ENCODE peak calls at places on chromosomes 16 and 17, in five cellular contexts. I is B cell; J is A172; O is stimulated activated CD4-positive, alpha-beta T cell treated with anti-CD3 and anti-CD28 coated beads, Interleukin-15, amount 100 ng/mL, for 1 hour; E is tibial nerve. S is an unnamed sample.

GRCh38 chr16:72621651-72622050 is 426.3 kb downstream of the ZFHX3 start:
- DNase-seq in I (no peak), J (no peak), O (no peak), E (no peak), S (no peak)

GRCh38 chr16:49638696-49639629 is 216.9 kb downstream of the ZNF423 start:
- DNase-seq in I (no peak), J (no peak), O (no peak), E (no peak), S (no peak)

GRCh38 chr17:58969156-58969555 is 137.5 kb downstream of the TRIM37 start:
- DNase-seq in I (no peak), J (no peak), O (no peak), E (no peak), S (no peak)

GRCh38 chr16:84599528-84600202 is 18.2 kb downstream of the COTL1 start:
- DNase-seq in I (no peak), J (peak; percentile 78), O (peak; percentile 56), E (no peak), S (peak; percentile 4)

GRCh38 chr16:67163903-67164558 is 514 bp upstream of the HSF4 start:
- DNase-seq in I (peak; percentile 44), J (no peak), O (no peak), E (no peak), S (no peak)

GRCh38 chr17:28901866-28902818 is 737 bp downstream of the DHRS13 start:
- DNase-seq in I (no peak), J (no peak), O (peak; percentile 47), E (no peak), S (peak; percentile 19)

GRCh38 chr16:10629592-10629963 is 49.2 kb upstream of the EMP2 start:
- DNase-seq in I (no peak), J (no peak), O (no peak), E (no peak), S (no peak)

GRCh38 chr17:3474212-3474611 is 1.6 kb upstream of the ASPA start:
- DNase-seq in I (no peak), J (no peak), O (no peak), E (no peak), S (peak; percentile 45)

GRCh38 chr16:78210305-78210704 is 110.9 kb downstream of the WWOX start:
- DNase-seq in I (no peak), J (peak; percentile 8), O (no peak), E (no peak), S (no peak)

GRCh38 chr17:37555386-37555785 is 53.8 kb downstream of the SYNRG start:
- DNase-seq in I (no peak), J (no peak), O (no peak), E (no peak), S (no peak)

GRCh38 chr17:68821860-68822693 is 133.1 kb downstream of the ABCA8 start:
- DNase-seq in I (no peak), J (peak; percentile 93), O (no peak), E (no peak), S (no peak)

GRCh38 chr16:74774223-74775139 is at the start of gene FA2H:
- DNase-seq in I (peak; percentile 93), J (peak; percentile 55), O (peak; percentile 46), E (no peak), S (peak; percentile 19)

GRCh38 chr17:29210879-29211278 is 30.7 kb upstream of the MYO18A start:
- DNase-seq in I (no peak), J (no peak), O (no peak), E (no peak), S (no peak)

GRCh38 chr17:78537217-78537860 is 39.9 kb downstream of the DNAH17 start:
- DNase-seq in I (no peak), J (no peak), O (no peak), E (no peak), S (no peak)

GRCh38 chr17:74757502-74757901 is 9.1 kb downstream of the NHERF1 start:
- DNase-seq in I (no peak), J (peak; percentile 66), O (no peak), E (no peak), S (no peak)

GRCh38 chr17:56367381-56367780 is 214.1 kb downstream of the ANKFN1 start:
- DNase-seq in I (no peak), J (no peak), O (no peak), E (no peak), S (no peak)

GRCh38 chr16:1295465-1295864 is 14.0 kb upstream of the UBE2I start:
- DNase-seq in I (no peak), J (no peak), O (no peak), E (no peak), S (no peak)

GRCh38 chr17:21291357-21291756 is 6.8 kb downstream of the MAP2K3 start:
- DNase-seq in I (no peak), J (no peak), O (no peak), E (no peak), S (no peak)

S was measured in NCI-H1694.